ENCODE peak calls at places on chromosome 15, in five cellular contexts. I is SK-N-SH, M is stomach, W is HCT116, B is HL-60. K is an unnamed sample.

GRCh38 chr15:40536501-40536900 is 28.3 kb downstream of the CCDC32 start:
- DNase-seq in I (no peak), M (no peak), W (no peak), B (no peak), K (no peak)

GRCh38 chr15:82146990-82147461 is 101.2 kb upstream of the MEX3B start:
- DNase-seq in I (no peak), M (no peak), W (peak), B (no peak), K (no peak)

GRCh38 chr15:81863157-81863556 is 182.7 kb downstream of the MEX3B start:
- DNase-seq in I (no peak), M (no peak), W (no peak), B (no peak), K (no peak)

GRCh38 chr15:64825081-64825430 is 391 bp downstream of the PIF1 start:
- DNase-seq in I (peak), M (no peak), W (no peak), B (no peak), K (no peak)

GRCh38 chr15:80418892-80419537 is 14.8 kb downstream of the ARNT2 start:
- DNase-seq in I (peak), M (no peak), W (peak), B (no peak), K (no peak)

GRCh38 chr15:29740692-29741311 is 81.5 kb downstream of the TJP1 start:
- DNase-seq in I (peak), M (no peak), W (no peak), B (no peak), K (no peak)

GRCh38 chr15:26929588-26929987 is 41.4 kb upstream of the GABRG3 start:
- DNase-seq in I (no peak), M (no peak), W (no peak), B (no peak), K (no peak)

GRCh38 chr15:85748176-85748575 is 46.5 kb downstream of the KLHL25 start:
- DNase-seq in I (no peak), M (peak), W (no peak), B (no peak), K (no peak)

GRCh38 chr15:41944313-41944940 is 27.9 kb downstream of the EHD4 start:
- DNase-seq in I (no peak), M (no peak), W (peak), B (no peak), K (no peak)

GRCh38 chr15:60720493-60721231 is 241.7 kb upstream of the ICE2 start:
- DNase-seq in I (no peak), M (no peak), W (no peak), B (no peak), K (no peak)

GRCh38 chr15:70132148-70132547 is 34.4 kb upstream of the TLE3 start:
- DNase-seq in I (no peak), M (no peak), W (no peak), B (no peak), K (no peak)

GRCh38 chr15:84889313-84889990 is 5.0 kb downstream of the SLC28A1 start:
- DNase-seq in I (no peak), M (no peak), W (no peak), B (no peak), K (no peak)

GRCh38 chr15:72764656-72765055 is 18.9 kb downstream of the ADPGK start:
- DNase-seq in I (no peak), M (no peak), W (no peak), B (no peak), K (no peak)

GRCh38 chr15:68536331-68537095 is 42.3 kb upstream of the CORO2B start:
- DNase-seq in I (no peak), M (no peak), W (no peak), B (no peak), K (no peak)

GRCh38 chr15:47754312-47754711 is 37.0 kb downstream of the SEMA6D start:
- DNase-seq in I (no peak), M (no peak), W (no peak), B (no peak), K (no peak)

GRCh38 chr15:47762621-47763020 is 45.3 kb downstream of the SEMA6D start:
- DNase-seq in I (no peak), M (no peak), W (no peak), B (no peak), K (no peak)

GRCh38 chr15:47753591-47753990 is 36.3 kb downstream of the SEMA6D start:
- DNase-seq in I (no peak), M (no peak), W (no peak), B (no peak), K (no peak)

GRCh38 chr15:47757331-47757730 is 40.0 kb downstream of the SEMA6D start:
- DNase-seq in I (no peak), M (no peak), W (no peak), B (no peak), K (no peak)

DNA sequence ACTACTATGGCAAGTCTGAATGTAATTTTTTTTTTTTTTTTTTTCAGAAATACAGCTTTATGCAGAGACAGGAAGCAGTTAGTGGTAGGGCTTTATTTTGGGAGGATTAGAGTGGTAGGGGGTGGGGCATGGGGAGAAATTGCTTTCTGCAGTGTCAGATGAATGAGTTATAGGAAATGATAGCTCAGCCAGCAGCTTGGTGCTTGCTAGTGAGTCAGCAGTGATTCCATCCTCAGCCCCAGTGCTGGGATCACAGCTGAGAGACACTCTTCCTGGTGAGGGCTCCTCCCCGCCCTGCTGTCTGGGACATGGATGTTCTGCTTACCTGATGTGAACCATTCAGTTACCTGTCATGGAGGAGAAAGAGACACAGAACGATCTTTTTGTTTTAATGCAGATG is 39.6 kb downstream of the SEMA6D start:
- DNase-seq in I (no peak), M (no peak), W (no peak), B (no peak), K (no peak)
- TF ChIP-seq POLR2AphosphoS5 in I (no peak), M (no peak), W (no peak), B (no peak), K (no peak)

DNA sequence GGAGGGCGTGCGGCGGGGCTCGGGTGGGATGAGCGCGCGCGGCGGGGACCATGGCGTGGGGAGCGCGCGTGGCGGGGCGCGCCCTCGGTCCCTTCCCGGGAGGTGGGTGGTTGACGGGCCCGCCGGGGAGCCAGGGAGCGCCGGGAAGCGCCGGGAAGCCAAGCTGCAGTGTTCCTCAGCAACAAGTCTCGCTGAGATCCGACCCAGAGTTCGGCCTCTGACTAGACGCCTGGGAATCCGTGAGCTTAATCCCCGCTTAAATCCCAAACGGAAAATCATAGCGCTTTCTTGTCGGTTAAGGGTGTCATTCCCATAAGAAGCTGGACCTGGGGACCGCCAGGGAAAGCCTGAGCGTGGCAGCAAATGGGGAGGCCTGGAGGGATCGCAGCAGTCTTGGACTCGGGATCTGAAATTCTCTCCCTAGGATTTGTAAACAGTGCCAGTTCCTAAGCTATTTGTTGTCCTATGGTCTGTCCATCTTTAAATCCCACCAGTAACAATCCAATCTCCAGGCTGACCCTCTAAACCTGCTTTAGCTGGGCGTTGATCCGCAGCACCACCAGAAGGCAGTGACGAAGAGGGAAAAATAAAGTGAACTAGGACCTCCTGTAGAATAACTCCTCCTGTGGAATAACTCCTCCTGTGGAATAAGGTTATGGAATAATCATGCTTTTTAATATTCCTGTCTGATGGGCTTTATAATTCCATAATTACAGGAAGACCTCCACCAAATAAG is 560 bp upstream of the NEDD4 start:
- DNase-seq in I (peak), M (no peak), W (peak), B (no peak), K (no peak)
- H3K4me3 ChIP-seq in I (peak), M (peak), W (peak), B (peak), K (peak)

GRCh38 chr15:90160781-90161727 is 40.1 kb upstream of the SEMA4B start:
- DNase-seq in I (no peak), M (peak), W (no peak), B (no peak), K (no peak)
- TF ChIP-seq POLR2AphosphoS5 in I (no peak), M (no peak), W (peak), B (no peak), K (no peak)

GRCh38 chr15:92733934-92734521 is 78.5 kb upstream of the FAM174B start:
- DNase-seq in I (peak), M (no peak), W (no peak), B (peak), K (no peak)
- H3K4me3 ChIP-seq in I (peak), M (peak), W (no peak), B (peak), K (no peak)

GRCh38 chr15:71669688-71670087 is 140.7 kb upstream of the NR2E3 start:
- DNase-seq in I (peak), M (no peak), W (no peak), B (no peak), K (no peak)
- TF ChIP-seq POLR2AphosphoS5 in I (no peak), M (no peak), W (no peak), B (no peak), K (no peak)

DNA sequence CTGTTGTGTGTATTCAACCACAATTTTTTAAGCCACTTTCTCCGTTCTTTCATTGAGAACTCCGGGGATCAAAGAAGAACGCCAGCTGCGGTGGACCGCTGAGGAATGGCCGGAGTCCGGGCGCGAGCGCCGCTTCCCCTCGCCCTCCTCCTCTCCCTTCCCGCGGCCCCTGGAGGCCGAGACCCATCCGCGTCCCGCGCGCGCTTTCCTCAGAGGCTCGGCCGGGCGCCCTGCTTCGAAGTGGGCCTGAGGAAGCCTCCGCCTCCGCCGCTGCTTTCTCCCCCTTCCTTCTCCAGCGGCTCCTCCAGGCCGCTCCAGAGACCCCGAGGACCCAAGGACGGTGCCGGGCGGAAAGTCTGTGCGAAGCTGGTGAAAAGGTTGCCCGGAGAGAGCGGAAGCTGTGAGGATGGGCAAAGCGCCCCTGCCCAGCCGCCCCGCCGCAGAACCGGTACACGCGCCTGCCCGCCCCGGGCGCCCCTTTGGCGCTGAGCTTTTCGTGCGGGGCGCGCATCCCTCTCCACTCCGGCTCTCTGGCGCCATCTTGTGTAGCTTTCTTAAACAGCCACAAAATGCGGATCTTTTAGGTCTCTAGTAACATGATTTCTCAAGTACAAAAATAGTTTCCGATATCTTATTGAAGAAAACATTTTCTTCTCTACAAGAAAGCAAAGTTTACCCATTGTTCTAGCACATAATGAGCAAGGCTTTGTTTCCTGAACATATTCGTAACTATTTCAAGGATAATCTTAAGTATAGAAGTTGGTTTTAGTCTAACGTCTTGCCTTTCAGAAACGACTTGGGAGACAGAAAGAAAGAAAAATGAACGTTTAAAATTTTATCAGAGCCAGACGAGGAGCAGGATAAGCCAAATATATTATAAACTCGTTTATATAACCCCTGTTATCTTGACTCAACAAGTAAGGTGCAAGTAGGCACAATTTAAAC is 59.2 kb upstream of the FAM174B start:
- DNase-seq in I (peak), M (peak), W (peak), B (peak), K (peak)
- H3K4me3 ChIP-seq in I (peak), M (peak), W (peak), B (peak), K (peak)

DNA sequence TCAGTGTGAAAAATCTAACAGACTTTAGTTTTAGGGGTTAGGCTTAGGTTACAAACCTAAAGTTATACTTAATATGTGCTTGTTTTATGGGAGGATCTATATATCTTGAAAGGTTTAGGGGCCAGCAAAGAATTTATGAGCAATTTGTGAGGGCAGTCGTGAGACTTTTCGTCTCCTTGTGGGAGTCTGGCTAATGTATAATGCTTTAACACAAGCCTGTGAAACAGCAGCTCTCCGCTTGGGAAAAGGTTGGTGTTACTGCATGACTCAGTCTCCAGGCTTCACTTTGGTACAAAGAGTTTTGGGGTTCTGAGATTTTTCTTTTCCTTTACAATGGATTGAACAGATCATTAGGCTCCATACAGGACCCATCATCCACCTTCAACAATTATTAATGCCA is 79.0 kb upstream of the MFGE8 start:
- DNase-seq in I (no peak), M (no peak), W (no peak), B (no peak), K (no peak)
- TF ChIP-seq POLR2AphosphoS5 in I (no peak), M (no peak), W (no peak), B (no peak), K (no peak)

GRCh38 chr15:78943692-78944091 is 1.2 kb downstream of the CTSH start:
- DNase-seq in I (no peak), M (no peak), W (no peak), B (no peak), K (no peak)
- H3K4me3 ChIP-seq in I (no peak), M (peak), W (no peak), B (no peak), K (peak)